ENCODE peak calls at places on chromosomes 11 and 22, in nine cellular contexts. S, C, W, T, M, G, L, K and D are unnamed samples.

GRCh38 chr11:36126703-36127102 is 162.5 kb downstream of the COMMD9 start:
- DNase-seq in S (no peak), C (peak; percentile 70), W (no peak), T (no peak), M (no peak), G (no peak), L (no peak), K (no peak), D (no peak)

GRCh38 chr11:59981106-59981770 is 17.4 kb downstream of the OOSP4A start:
- DNase-seq in S (no peak), C (no peak), W (no peak), T (no peak), M (no peak), G (no peak), L (no peak), K (no peak), D (no peak)

GRCh38 chr11:85672111-85672875 is 7.4 kb upstream of the CREBZF start:
- DNase-seq in S (no peak), C (no peak), W (no peak), T (no peak), M (no peak), G (no peak), L (no peak), K (no peak), D (no peak)

GRCh38 chr22:50544746-50545253 is 899 bp upstream of the KLHDC7B start:
- DNase-seq in S (no peak), C (no peak), W (no peak), T (peak; percentile 18), M (no peak), G (peak; percentile 44), L (no peak), K (peak; percentile 87), D (peak; percentile 55)

GRCh38 chr11:130202009-130202817 is 42.6 kb downstream of the ST14 start:
- DNase-seq in S (no peak), C (no peak), W (no peak), T (no peak), M (no peak), G (no peak), L (no peak), K (peak; percentile 39), D (no peak)

GRCh38 chr22:35850831-35851230 is 133.2 kb downstream of the APOL5 start:
- DNase-seq in S (no peak), C (no peak), W (no peak), T (no peak), M (no peak), G (no peak), L (no peak), K (no peak), D (no peak)

GRCh38 chr11:102377891-102378290 is 30.9 kb downstream of the BIRC2 start:
- DNase-seq in S (no peak), C (no peak), W (no peak), T (no peak), M (no peak), G (no peak), L (no peak), K (no peak), D (no peak)

GRCh38 chr22:26334232-26334631 is 94.8 kb upstream of the ASPHD2 start:
- DNase-seq in S (no peak), C (no peak), W (no peak), T (no peak), M (no peak), G (no peak), L (no peak), K (no peak), D (no peak)

GRCh38 chr11:27293500-27294417 is 69.3 kb downstream of the CCDC34 start:
- DNase-seq in S (no peak), C (peak; percentile 52), W (no peak), T (no peak), M (no peak), G (no peak), L (no peak), K (no peak), D (no peak)

GRCh38 chr22:20432244-20432686 is 5.4 kb downstream of the SCARF2 start:
- DNase-seq in S (no peak), C (no peak), W (no peak), T (no peak), M (no peak), G (no peak), L (no peak), K (peak; percentile 44), D (no peak)

GRCh38 chr22:31917227-31917921 is 27.0 kb upstream of the YWHAH start:
- DNase-seq in S (no peak), C (no peak), W (peak; percentile 40), T (no peak), M (no peak), G (peak; percentile 47), L (no peak), K (no peak), D (no peak)

GRCh38 chr11:64870893-64871849 is 7.2 kb downstream of the EHD1 start:
- DNase-seq in S (no peak), C (no peak), W (no peak), T (no peak), M (no peak), G (no peak), L (no peak), K (no peak), D (no peak)

GRCh38 chr11:62295504-62295903 is 3.4 kb downstream of the SCGB1D4 start:
- DNase-seq in S (peak; percentile 67), C (peak; percentile 57), W (no peak), T (peak; percentile 69), M (no peak), G (no peak), L (peak; percentile 54), K (no peak), D (peak; percentile 27)

GRCh38 chr11:77411238-77411637 is 62.7 kb downstream of the PAK1 start:
- DNase-seq in S (peak; percentile 10), C (peak; percentile 29), W (peak; percentile 29), T (peak; percentile 11), M (no peak), G (peak; percentile 25), L (peak; percentile 11), K (peak; percentile 71), D (no peak)

GRCh38 chr11:77416357-77416756 is 57.5 kb downstream of the PAK1 start:
- DNase-seq in S (no peak), C (no peak), W (no peak), T (no peak), M (no peak), G (no peak), L (no peak), K (no peak), D (no peak)

GRCh38 chr11:77411717-77412441 is 62.0 kb downstream of the PAK1 start:
- DNase-seq in S (peak; percentile 83), C (peak; percentile 91), W (peak; percentile 86), T (peak; percentile 94), M (peak; percentile 37), G (peak; percentile 75), L (peak; percentile 73), K (peak; percentile 94), D (peak; percentile 86)

GRCh38 chr11:77412814-77413213 is 61.1 kb downstream of the PAK1 start:
- DNase-seq in S (no peak), C (no peak), W (no peak), T (no peak), M (no peak), G (no peak), L (no peak), K (no peak), D (no peak)

DNA sequence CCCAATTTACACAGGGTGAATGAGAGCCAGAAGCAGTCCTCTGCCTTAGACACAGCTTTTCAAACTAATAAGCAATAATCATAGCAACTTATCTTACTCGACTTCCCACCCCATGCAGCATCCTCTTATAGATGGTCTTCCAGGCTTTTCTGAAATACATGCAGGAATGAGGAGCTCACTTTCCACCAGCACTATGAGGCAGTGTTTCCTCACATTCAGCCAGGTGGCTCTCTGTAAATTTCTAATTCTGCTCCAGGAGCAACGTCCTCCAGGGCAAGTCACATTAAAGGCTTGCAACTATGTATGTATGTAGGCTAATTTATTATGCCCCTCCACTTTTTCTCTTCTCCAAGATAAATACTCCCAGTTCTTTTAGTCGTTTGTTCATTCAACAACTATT is 60.0 kb downstream of the PAK1 start:
- DNase-seq in S (no peak), C (no peak), W (no peak), T (no peak), M (no peak), G (no peak), L (no peak), K (no peak), D (no peak)
- TF ChIP-seq CTCF in S (no peak), C (no peak), W (no peak), T (no peak), M (peak; percentile 18), G (peak; percentile 14), L (no peak), K (no peak), D (no peak)

GRCh38 chr22:24421428-24421931 is 5.9 kb upstream of the ADORA2A start:
- DNase-seq in S (no peak), C (no peak), W (no peak), T (peak; percentile 36), M (no peak), G (peak; percentile 80), L (no peak), K (no peak), D (peak; percentile 49)
- TF ChIP-seq CTCF in S (no peak), C (peak; percentile 28), W (peak; percentile 8), T (peak; percentile 44), M (peak; percentile 24), G (peak; percentile 43), L (peak; percentile 47), K (peak; percentile 25), D (peak; percentile 44)

DNA sequence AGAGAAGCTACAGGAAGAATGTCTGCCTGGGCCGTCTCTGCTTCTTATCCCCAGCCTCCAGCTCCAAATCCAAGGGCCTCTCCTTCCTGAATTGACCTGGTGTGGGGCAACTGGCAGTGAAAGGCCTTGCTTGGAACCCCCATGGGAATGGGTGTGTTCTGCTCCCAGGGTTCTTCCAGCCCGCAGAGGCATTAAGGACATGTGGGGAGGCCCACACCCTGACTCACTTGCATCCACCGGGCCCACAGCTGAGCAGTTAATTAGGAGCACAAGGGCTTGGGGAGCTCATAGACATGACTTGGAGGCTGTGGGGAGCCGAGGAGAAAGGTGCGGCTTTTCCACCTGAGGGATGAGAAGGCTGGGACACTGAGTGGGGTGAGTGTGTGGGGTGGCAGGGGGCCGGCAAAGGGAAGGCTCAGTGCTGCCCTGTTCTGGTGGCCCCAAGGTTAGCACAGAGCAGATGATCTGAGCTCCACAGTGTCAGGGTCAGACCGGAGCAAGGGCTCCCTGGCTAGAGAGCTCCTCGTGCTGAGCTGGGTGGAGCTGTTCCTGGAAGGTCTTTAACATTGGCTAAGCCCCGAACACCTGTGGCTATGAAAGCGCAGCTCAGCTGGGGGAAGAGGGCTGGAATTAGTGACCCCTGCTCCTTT is 64.5 kb upstream of the NECTIN1 start:
- DNase-seq in S (no peak), C (peak; percentile 65), W (no peak), T (no peak), M (no peak), G (no peak), L (no peak), K (peak; percentile 32), D (no peak)
- TF ChIP-seq CTCF in S (no peak), C (no peak), W (no peak), T (no peak), M (no peak), G (no peak), L (no peak), K (no peak), D (no peak)

DNA sequence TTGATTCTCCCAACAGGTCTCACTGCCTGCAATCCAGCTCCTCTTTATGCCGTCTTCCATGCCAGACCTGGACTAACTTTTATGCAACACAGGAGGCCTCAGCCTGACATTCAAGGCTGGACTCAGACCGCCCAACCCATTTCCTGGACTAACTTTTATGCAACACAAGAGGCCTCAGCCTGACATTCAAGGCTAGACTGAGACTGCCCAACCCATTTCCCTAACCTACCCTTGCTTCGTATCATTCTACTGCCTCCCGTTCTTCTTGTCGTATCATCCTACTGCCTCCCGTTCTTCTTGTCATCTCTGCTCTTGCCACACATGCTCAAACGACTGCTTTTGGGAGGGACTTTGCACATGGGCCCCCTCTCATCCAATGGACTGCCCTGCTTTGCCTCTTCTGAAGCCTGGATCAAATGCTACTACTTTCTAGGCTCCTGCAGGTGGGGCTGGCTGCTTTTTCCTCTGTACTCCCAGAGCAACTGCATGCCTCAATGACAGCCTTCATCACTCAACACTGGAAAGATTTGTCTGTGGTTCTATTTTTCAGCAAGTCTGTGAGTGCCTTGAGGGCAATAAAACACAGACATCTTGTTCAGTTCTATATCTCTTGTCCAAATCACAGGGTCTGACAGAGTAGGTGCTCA is 7.8 kb downstream of the TBC1D10A start:
- DNase-seq in S (no peak), C (no peak), W (no peak), T (no peak), M (no peak), G (no peak), L (no peak), K (no peak), D (no peak)
- TF ChIP-seq CTCF in S (no peak), C (peak; percentile 21), W (no peak), T (no peak), M (no peak), G (no peak), L (no peak), K (no peak), D (no peak)